ENCODE peak calls at places on chromosomes 12 and 14, in six cellular contexts. One of them, this sample, is unnamed.

GRCh38 chr14:21092147-21093011 is 6.1 kb downstream of the ZNF219 start:
- DNase-seq in uterus: peak
- DNase-seq in M059J: no peak
- DNase-seq in HEK293T: peak
- DNase-seq in SK-N-SH: peak
- DNase-seq in left colon: peak
- DNase-seq in this sample: peak

GRCh38 chr12:119200601-119201000 is 21.9 kb downstream of the HSPB8 start:
- DNase-seq in M059J: no peak
- DNase-seq in uterus: no peak
- DNase-seq in SK-N-SH: no peak
- DNase-seq in HEK293T: no peak
- DNase-seq in left colon: no peak
- DNase-seq in this sample: no peak

GRCh38 chr12:93790472-93791152 is 113.4 kb downstream of the CRADD start:
- DNase-seq in SK-N-SH: no peak
- DNase-seq in M059J: peak
- DNase-seq in left colon: no peak
- DNase-seq in uterus: no peak
- DNase-seq in HEK293T: no peak
- DNase-seq in this sample: no peak

GRCh38 chr14:55065411-55065810 is 14.0 kb downstream of the MAPK1IP1L start:
- DNase-seq in SK-N-SH: no peak
- DNase-seq in M059J: no peak
- DNase-seq in HEK293T: no peak
- DNase-seq in uterus: no peak
- DNase-seq in left colon: no peak
- DNase-seq in this sample: no peak

GRCh38 chr12:89060133-89060532 is 292.2 kb downstream of the DUSP6 start:
- DNase-seq in uterus: no peak
- DNase-seq in M059J: no peak
- DNase-seq in HEK293T: no peak
- DNase-seq in SK-N-SH: no peak
- DNase-seq in left colon: no peak
- DNase-seq in this sample: no peak

GRCh38 chr14:92507174-92507768 is 6.3 kb upstream of the RIN3 start:
- DNase-seq in SK-N-SH: no peak
- DNase-seq in M059J: no peak
- DNase-seq in uterus: no peak
- DNase-seq in HEK293T: no peak
- DNase-seq in left colon: peak
- DNase-seq in this sample: no peak

GRCh38 chr12:82931349-82932116 is 244.8 kb downstream of the TMTC2 start:
- DNase-seq in uterus: no peak
- DNase-seq in left colon: no peak
- DNase-seq in HEK293T: no peak
- DNase-seq in SK-N-SH: no peak
- DNase-seq in M059J: no peak
- DNase-seq in this sample: no peak

GRCh38 chr12:130161261-130162231 is 718 bp upstream of the FZD10 start:
- DNase-seq in left colon: peak
- DNase-seq in HEK293T: peak
- DNase-seq in M059J: no peak
- DNase-seq in SK-N-SH: peak
- DNase-seq in uterus: peak
- DNase-seq in this sample: peak

GRCh38 chr14:56474419-56475022 is 105.1 kb upstream of the TMEM260 start:
- DNase-seq in left colon: no peak
- DNase-seq in uterus: no peak
- DNase-seq in HEK293T: peak
- DNase-seq in M059J: peak
- DNase-seq in SK-N-SH: peak
- DNase-seq in this sample: no peak

GRCh38 chr14:100346306-100347091 is 23.4 kb downstream of the SLC25A47 start:
- DNase-seq in SK-N-SH: no peak
- DNase-seq in left colon: no peak
- DNase-seq in uterus: no peak
- DNase-seq in HEK293T: no peak
- DNase-seq in M059J: no peak
- DNase-seq in this sample: no peak

GRCh38 chr12:45338272-45338671 is 122.4 kb downstream of the ANO6 start:
- DNase-seq in M059J: no peak
- DNase-seq in SK-N-SH: no peak
- DNase-seq in uterus: no peak
- DNase-seq in HEK293T: no peak
- DNase-seq in left colon: no peak
- DNase-seq in this sample: no peak

GRCh38 chr14:77031680-77032482 is 3.4 kb upstream of the IRF2BPL start:
- DNase-seq in left colon: peak
- DNase-seq in M059J: peak
- DNase-seq in SK-N-SH: no peak
- DNase-seq in uterus: peak
- DNase-seq in HEK293T: no peak
- DNase-seq in this sample: no peak

GRCh38 chr12:66776974-66777373 is 98.1 kb upstream of the GRIP1 start:
- DNase-seq in SK-N-SH: no peak
- DNase-seq in M059J: no peak
- DNase-seq in HEK293T: no peak
- DNase-seq in left colon: no peak
- DNase-seq in uterus: no peak
- DNase-seq in this sample: no peak

GRCh38 chr14:98290596-98290995 is 981.4 kb downstream of the BCL11B start:
- DNase-seq in SK-N-SH: no peak
- DNase-seq in uterus: no peak
- DNase-seq in HEK293T: no peak
- DNase-seq in left colon: no peak
- DNase-seq in M059J: no peak
- DNase-seq in this sample: no peak

GRCh38 chr14:49768301-49769121 is 558 bp downstream of the KLHDC2 start:
- DNase-seq in left colon: peak
- DNase-seq in uterus: peak
- DNase-seq in HEK293T: peak
- DNase-seq in M059J: peak
- DNase-seq in SK-N-SH: peak
- DNase-seq in this sample: peak

GRCh38 chr14:64734990-64735389 is 30.8 kb downstream of the PLEKHG3 start:
- DNase-seq in left colon: no peak
- DNase-seq in M059J: no peak
- DNase-seq in uterus: no peak
- DNase-seq in SK-N-SH: no peak
- DNase-seq in HEK293T: no peak
- DNase-seq in this sample: peak

GRCh38 chr12:121892673-121893561 is 4.3 kb downstream of the PSMD9 start:
- DNase-seq in left colon: no peak
- DNase-seq in HEK293T: no peak
- DNase-seq in SK-N-SH: no peak
- DNase-seq in uterus: no peak
- DNase-seq in M059J: no peak
- DNase-seq in this sample: no peak

GRCh38 chr12:25241171-25242020 is 9.3 kb downstream of the KRAS start:
- DNase-seq in SK-N-SH: peak
- DNase-seq in left colon: no peak
- DNase-seq in uterus: no peak
- DNase-seq in M059J: peak
- DNase-seq in HEK293T: peak
- DNase-seq in this sample: no peak

GRCh38 chr12:94873368-94874085 is 130.0 kb downstream of the NDUFA12 start:
- DNase-seq in HEK293T: peak
- DNase-seq in M059J: no peak
- DNase-seq in uterus: peak
- DNase-seq in left colon: no peak
- DNase-seq in SK-N-SH: peak
- DNase-seq in this sample: peak

GRCh38 chr14:69719501-69719951 is 47.4 kb upstream of the SRSF5 start:
- DNase-seq in HEK293T: no peak
- DNase-seq in uterus: peak
- DNase-seq in M059J: peak
- DNase-seq in left colon: no peak
- DNase-seq in SK-N-SH: no peak
- DNase-seq in this sample: peak

GRCh38 chr14:92524603-92525185 is 11.1 kb downstream of the RIN3 start:
- DNase-seq in uterus: no peak
- DNase-seq in M059J: no peak
- DNase-seq in left colon: no peak
- DNase-seq in HEK293T: no peak
- DNase-seq in SK-N-SH: no peak
- DNase-seq in this sample: no peak

GRCh38 chr14:71358209-71358931 is 451.1 kb downstream of the PCNX1 start:
- DNase-seq in SK-N-SH: no peak
- DNase-seq in left colon: no peak
- DNase-seq in HEK293T: no peak
- DNase-seq in uterus: no peak
- DNase-seq in M059J: no peak
- DNase-seq in this sample: no peak

GRCh38 chr12:48336066-48336465 is 14.7 kb downstream of the ZNF641 start:
- DNase-seq in left colon: no peak
- DNase-seq in M059J: no peak
- DNase-seq in HEK293T: no peak
- DNase-seq in uterus: no peak
- DNase-seq in SK-N-SH: no peak
- DNase-seq in this sample: no peak

GRCh38 chr14:103207404-103208072 is 84.3 kb downstream of the TNFAIP2 start:
- DNase-seq in uterus: peak
- DNase-seq in left colon: no peak
- DNase-seq in HEK293T: no peak
- DNase-seq in SK-N-SH: peak
- DNase-seq in M059J: no peak
- DNase-seq in this sample: peak

GRCh38 chr12:92668739-92669138 is 34.0 kb upstream of the PLEKHG7 start:
- DNase-seq in uterus: no peak
- DNase-seq in SK-N-SH: no peak
- DNase-seq in HEK293T: no peak
- DNase-seq in M059J: no peak
- DNase-seq in left colon: no peak
- DNase-seq in this sample: no peak

GRCh38 chr12:6960291-6961277 is 9.4 kb downstream of the PTPN6 start:
- DNase-seq in HEK293T: no peak
- DNase-seq in uterus: no peak
- DNase-seq in M059J: peak
- DNase-seq in left colon: peak
- DNase-seq in SK-N-SH: peak
- DNase-seq in this sample: peak

GRCh38 chr12:116863275-116863767 is 17.9 kb downstream of the HRK start:
- DNase-seq in M059J: no peak
- DNase-seq in HEK293T: peak
- DNase-seq in uterus: no peak
- DNase-seq in left colon: peak
- DNase-seq in SK-N-SH: peak
- DNase-seq in this sample: no peak

GRCh38 chr14:34051966-34052657 is 101.2 kb upstream of the EGLN3 start:
- DNase-seq in uterus: peak
- DNase-seq in SK-N-SH: no peak
- DNase-seq in HEK293T: no peak
- DNase-seq in left colon: peak
- DNase-seq in M059J: peak
- DNase-seq in this sample: no peak

GRCh38 chr14:37147310-37147875 is 25.0 kb downstream of the SLC25A21 start:
- DNase-seq in left colon: no peak
- DNase-seq in uterus: no peak
- DNase-seq in M059J: no peak
- DNase-seq in SK-N-SH: no peak
- DNase-seq in HEK293T: no peak
- DNase-seq in this sample: no peak

GRCh38 chr14:58882577-58883018 is 244.8 kb downstream of the DACT1 start:
- DNase-seq in M059J: peak
- DNase-seq in HEK293T: peak
- DNase-seq in SK-N-SH: no peak
- DNase-seq in uterus: no peak
- DNase-seq in left colon: no peak
- DNase-seq in this sample: no peak

GRCh38 chr14:61351457-61351856 is 30.1 kb downstream of the PRKCH start:
- DNase-seq in HEK293T: no peak
- DNase-seq in uterus: no peak
- DNase-seq in SK-N-SH: no peak
- DNase-seq in M059J: no peak
- DNase-seq in left colon: no peak
- DNase-seq in this sample: no peak

GRCh38 chr14:35252485-35252884 is 39.7 kb upstream of the PSMA6 start:
- DNase-seq in SK-N-SH: no peak
- DNase-seq in HEK293T: no peak
- DNase-seq in M059J: no peak
- DNase-seq in left colon: no peak
- DNase-seq in uterus: no peak
- DNase-seq in this sample: no peak